ENCODE peak calls at places on chromosomes 12 and 14, in four cellular contexts. Y is WTC11, P is K562, X is SK-N-SH. H is an unnamed sample.
A peak's percentile ranks its signal among the peaks of the same experiment; 100 is the strongest.

GRCh38 chr14:67265131-67265530 is 23.9 kb downstream of the PALS1 start:
- DNase-seq in Y (no peak), P (no peak), X (no peak), H (no peak)

GRCh38 chr12:66103011-66103913 is 27.3 kb downstream of the LLPH start:
- DNase-seq in Y (peak; percentile 62), P (peak; percentile 12), X (no peak), H (no peak)

GRCh38 chr14:69673578-69674305 is 62.3 kb downstream of the SUSD6 start:
- DNase-seq in Y (no peak), P (no peak), X (no peak), H (no peak)

GRCh38 chr12:131208425-131208824 is 254.7 kb downstream of the ADGRD1 start:
- DNase-seq in Y (no peak), P (no peak), X (no peak), H (no peak)

GRCh38 chr12:123571343-123571813 is 13.0 kb upstream of the TMED2 start:
- DNase-seq in Y (peak; percentile 32), P (peak; percentile 48), X (peak; percentile 49), H (no peak)

GRCh38 chr12:88299567-88300101 is 157.5 kb downstream of the TMTC3 start:
- DNase-seq in Y (no peak), P (peak; percentile 8), X (no peak), H (peak; percentile 91)

GRCh38 chr12:122473543-122474323 is 27.0 kb downstream of the ZCCHC8 start:
- DNase-seq in Y (no peak), P (peak; percentile 22), X (no peak), H (peak; percentile 26)

GRCh38 chr12:76020731-76021672 is 10.6 kb downstream of the PHLDA1 start:
- DNase-seq in Y (no peak), P (no peak), X (no peak), H (peak; percentile 19)

GRCh38 chr12:85872497-85873091 is 1.5 kb upstream of the NTS start:
- DNase-seq in Y (no peak), P (peak; percentile 2), X (peak; percentile 24), H (no peak)

GRCh38 chr12:92394895-92395294 is 249.2 kb upstream of the BTG1 start:
- DNase-seq in Y (no peak), P (peak; percentile 38), X (no peak), H (no peak)

GRCh38 chr12:92395322-92395721 is 249.7 kb upstream of the BTG1 start:
- DNase-seq in Y (no peak), P (no peak), X (no peak), H (no peak)

GRCh38 chr12:92396647-92397258 is 251.1 kb upstream of the BTG1 start:
- DNase-seq in Y (no peak), P (no peak), X (no peak), H (no peak)

GRCh38 chr12:92389466-92389865 is 243.8 kb upstream of the BTG1 start:
- DNase-seq in Y (no peak), P (no peak), X (no peak), H (no peak)

GRCh38 chr12:92393504-92393903 is 247.9 kb upstream of the BTG1 start:
- DNase-seq in Y (no peak), P (no peak), X (no peak), H (no peak)
- TF ChIP-seq USF1 in Y (no peak), P (no peak), X (no peak), H (no peak)

GRCh38 chr14:37197421-37198272 is at the start of gene MIPOL1:
- DNase-seq in Y (peak; percentile 60), P (peak; percentile 86), X (peak; percentile 25), H (no peak)
- TF ChIP-seq USF1 in Y (no peak), P (no peak), X (no peak), H (no peak)

DNA sequence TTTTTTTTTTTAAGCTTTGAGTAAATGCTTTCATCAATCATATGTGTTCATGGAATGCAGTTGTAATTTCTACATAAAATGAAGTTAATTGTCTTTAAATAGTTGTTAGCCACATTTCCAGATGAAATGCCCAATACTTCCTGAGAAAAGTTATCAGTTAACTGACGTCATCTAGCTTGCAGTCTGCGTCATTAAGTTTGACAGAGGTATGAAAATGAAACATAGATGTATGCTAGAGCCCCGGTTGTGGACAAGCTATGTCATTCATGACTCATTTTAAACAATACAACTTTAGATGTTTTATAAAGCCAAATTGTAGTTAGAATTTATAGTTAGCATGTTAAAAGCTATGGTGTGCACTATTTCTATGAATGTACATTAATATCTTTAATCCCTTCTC is 90.7 kb downstream of the PLEKHA5 start:
- DNase-seq in Y (no peak), P (peak; percentile 5), X (no peak), H (no peak)
- TF ChIP-seq USF1 in Y (no peak), P (no peak), X (no peak), H (no peak)

DNA sequence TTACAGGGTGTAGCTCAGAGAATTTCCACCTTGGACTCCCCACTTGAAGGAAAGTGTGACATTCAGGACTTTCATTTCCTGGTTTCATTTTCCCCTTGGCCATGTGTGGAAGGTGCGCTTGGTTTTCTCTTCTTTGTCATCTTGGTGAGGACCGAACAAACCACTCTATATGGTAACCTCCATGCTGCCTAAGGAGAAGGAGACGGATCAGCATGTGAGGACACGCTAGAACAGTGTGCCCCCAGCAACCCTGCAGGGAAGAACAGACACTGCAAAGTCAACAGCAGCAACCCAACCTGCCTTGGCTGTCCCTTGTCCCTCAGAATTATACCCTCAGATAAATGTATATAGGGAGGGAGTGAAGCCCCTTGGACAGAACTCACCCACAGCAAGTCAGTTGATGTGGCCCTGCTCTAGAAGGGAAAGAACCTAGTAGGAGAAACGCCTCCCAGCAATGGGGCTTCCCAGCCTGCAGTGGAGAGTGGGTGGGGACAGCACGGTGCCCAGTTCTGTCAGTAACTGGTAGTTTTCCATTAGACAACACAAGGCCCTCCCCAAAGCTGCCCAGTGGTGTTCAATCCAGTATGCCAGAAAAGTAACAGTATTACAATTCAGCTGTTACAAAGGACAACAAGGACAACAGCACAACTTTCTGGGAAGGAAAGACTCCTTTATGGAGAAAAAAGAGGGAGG is 18.9 kb upstream of the COCH start:
- DNase-seq in Y (no peak), P (no peak), X (no peak), H (no peak)
- TF ChIP-seq USF1 in Y (no peak), P (no peak), X (no peak), H (no peak)

DNA sequence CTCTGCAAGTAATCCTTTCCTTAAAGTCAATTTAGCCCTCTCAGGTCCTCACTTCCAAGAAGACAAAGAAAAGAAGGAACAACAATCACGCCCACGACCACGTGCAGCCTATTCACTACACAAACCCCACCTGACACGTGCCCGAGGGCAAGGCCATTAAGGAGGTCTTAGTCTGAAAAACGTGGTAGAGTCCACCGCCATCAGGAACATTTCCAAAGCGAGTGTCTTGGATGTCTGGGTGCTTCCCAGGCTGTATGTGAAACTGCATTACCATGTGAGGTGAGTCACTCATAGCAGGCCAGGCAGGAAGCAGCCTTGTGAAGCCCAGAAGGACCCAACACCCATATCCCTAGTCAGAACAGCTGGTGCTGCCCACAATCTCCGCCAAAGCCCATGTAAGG is 3.2 kb upstream of the KRT79 start:
- DNase-seq in Y (no peak), P (no peak), X (no peak), H (no peak)
- TF ChIP-seq USF1 in Y (no peak), P (no peak), X (no peak), H (no peak)